ENCODE peak calls at places on chromosomes 3 and 15, in six cellular contexts. U is A549, T is K562, Y is HepG2, D is endothelial cell of umbilical vein, Z is GM12878. X is an unnamed sample.

GRCh38 chr15:77505556-77505955 is 84.9 kb downstream of the HMG20A start:
- DNase-seq in U (no peak), T (no peak), Y (no peak), D (no peak), Z (no peak), X (no peak)

GRCh38 chr3:194269610-194270145 is 81.5 kb downstream of the CPN2 start:
- DNase-seq in U (no peak), T (peak; percentile 60), Y (no peak), D (peak; percentile 85), Z (no peak), X (no peak)

GRCh38 chr3:10889206-10889960 is 73.4 kb downstream of the SLC6A11 start:
- DNase-seq in U (no peak), T (no peak), Y (no peak), D (no peak), Z (no peak), X (peak; percentile 43)

GRCh38 chr15:24617646-24618045 is 57.9 kb upstream of the NPAP1 start:
- DNase-seq in U (no peak), T (no peak), Y (no peak), D (no peak), Z (no peak), X (no peak)

GRCh38 chr3:57544181-57545125 is at the start of gene DNAH12:
- DNase-seq in U (no peak), T (peak; percentile 27), Y (peak; percentile 64), D (peak; percentile 68), Z (no peak), X (no peak)

GRCh38 chr3:8990266-8991215 is 27.3 kb upstream of the RAD18 start:
- DNase-seq in U (no peak), T (no peak), Y (no peak), D (no peak), Z (no peak), X (no peak)

GRCh38 chr3:105764378-105765376 is 104.1 kb downstream of the CBLB start:
- DNase-seq in U (no peak), T (no peak), Y (no peak), D (no peak), Z (no peak), X (no peak)

GRCh38 chr15:98727115-98728040 is 79.0 kb downstream of the IGF1R start:
- DNase-seq in U (peak; percentile 93), T (no peak), Y (peak; percentile 89), D (peak; percentile 92), Z (no peak), X (no peak)

GRCh38 chr3:104635872-104636580 is 730.7 kb upstream of the ALCAM start:
- DNase-seq in U (peak; percentile 9), T (no peak), Y (no peak), D (no peak), Z (no peak), X (no peak)

DNA sequence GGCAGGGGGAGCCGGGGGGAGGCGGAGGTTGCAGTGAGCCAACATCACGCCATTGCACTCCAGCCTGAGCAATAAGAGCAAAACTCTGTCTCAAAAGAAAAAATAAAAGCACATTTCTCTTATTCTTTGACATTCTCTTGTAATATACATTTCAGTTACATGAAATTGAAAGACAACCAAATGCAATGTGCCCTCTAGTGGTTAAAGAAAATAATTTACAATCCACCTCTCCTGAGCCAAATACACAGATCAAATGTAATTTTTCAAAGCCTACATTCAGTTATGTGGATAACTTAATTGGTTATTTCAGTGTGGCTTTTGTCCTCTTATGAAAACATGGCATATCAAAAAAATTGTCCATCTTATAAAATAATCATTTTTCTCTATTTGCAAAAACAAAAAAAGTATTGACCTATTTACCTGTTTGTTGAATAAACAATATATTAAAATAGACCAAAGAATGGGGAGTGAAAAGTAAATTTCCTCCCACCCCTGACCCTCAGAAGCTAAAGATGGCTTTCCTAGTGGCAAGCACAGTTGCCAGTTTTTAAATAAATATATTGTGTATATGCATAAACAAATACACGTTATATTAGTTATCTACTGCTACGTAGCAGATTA is 14.2 kb upstream of the U2SURP start:
- DNase-seq in U (peak; percentile 50), T (peak; percentile 47), Y (peak; percentile 18), D (peak; percentile 51), Z (no peak), X (peak; percentile 59)
- TF ChIP-seq MAX in U (no peak), T (no peak), Y (no peak), D (no peak), Z (no peak), X (no peak)

GRCh38 chr3:62771331-62772097 is 103.7 kb downstream of the CADPS start:
- DNase-seq in U (no peak), T (no peak), Y (peak; percentile 35), D (no peak), Z (no peak), X (no peak)

DNA sequence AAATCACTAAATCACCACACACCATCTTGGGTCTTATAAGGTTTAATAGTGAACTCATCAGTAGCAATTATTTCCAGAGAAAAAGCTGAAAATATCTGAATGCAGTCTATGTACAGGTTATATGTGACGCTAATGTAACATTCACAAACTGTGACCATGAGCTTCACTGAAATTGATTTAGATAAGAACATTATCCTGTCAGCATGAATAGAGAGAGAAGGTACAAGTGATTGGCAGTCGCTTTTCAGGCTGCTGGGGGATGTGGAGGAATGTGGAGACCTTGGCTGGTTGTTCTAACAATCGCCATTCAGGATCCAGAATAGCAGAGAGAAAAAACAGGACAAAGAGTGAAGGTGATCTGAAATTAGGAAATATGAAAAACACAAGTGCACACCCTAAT is 98.1 kb downstream of the CADPS start:
- DNase-seq in U (no peak), T (no peak), Y (no peak), D (no peak), Z (no peak), X (no peak)
- TF ChIP-seq MYC in U (no peak), T (no peak), Y (no peak), D (no peak), Z (no peak), X (no peak)

GRCh38 chr3:169662215-169663070 is 1.1 kb downstream of the MECOM start:
- DNase-seq in U (peak; percentile 63), T (peak; percentile 80), Y (peak; percentile 66), D (peak; percentile 84), Z (no peak), X (peak; percentile 48)
- TF ChIP-seq MAX in U (no peak), T (peak; percentile 47), Y (peak; percentile 61), D (no peak), Z (no peak), X (no peak)

GRCh38 chr3:14549256-14549931 is 9.3 kb upstream of the GRIP2 start:
- DNase-seq in U (peak; percentile 41), T (peak; percentile 53), Y (peak; percentile 18), D (no peak), Z (no peak), X (peak; percentile 42)
- TF ChIP-seq MYC in U (no peak), T (no peak), Y (no peak), D (no peak), Z (no peak), X (no peak)

GRCh38 chr3:61562042-61562809 is 855 bp downstream of the PTPRG start:
- DNase-seq in U (peak; percentile 19), T (no peak), Y (no peak), D (peak; percentile 48), Z (no peak), X (no peak)

GRCh38 chr3:61565569-61565968 is 4.2 kb downstream of the PTPRG start:
- DNase-seq in U (no peak), T (no peak), Y (no peak), D (no peak), Z (no peak), X (no peak)

GRCh38 chr3:61562810-61563613 is 1.6 kb downstream of the PTPRG start:
- DNase-seq in U (no peak), T (no peak), Y (peak; percentile 20), D (peak; percentile 35), Z (no peak), X (no peak)

GRCh38 chr3:61563614-61564404 is 2.4 kb downstream of the PTPRG start:
- DNase-seq in U (no peak), T (no peak), Y (no peak), D (peak; percentile 32), Z (no peak), X (no peak)

GRCh38 chr3:61564405-61565059 is 3.2 kb downstream of the PTPRG start:
- DNase-seq in U (no peak), T (peak; percentile 6), Y (no peak), D (peak; percentile 74), Z (no peak), X (no peak)
- TF ChIP-seq MAX in U (no peak), T (no peak), Y (no peak), D (no peak), Z (no peak), X (no peak)

GRCh38 chr3:134353831-134354611 is 20.2 kb downstream of the AMOTL2 start:
- DNase-seq in U (no peak), T (no peak), Y (no peak), D (no peak), Z (no peak), X (no peak)

GRCh38 chr3:134356411-134357040 is 17.7 kb downstream of the AMOTL2 start:
- DNase-seq in U (no peak), T (no peak), Y (no peak), D (no peak), Z (no peak), X (no peak)

GRCh38 chr3:134357261-134357913 is 16.9 kb downstream of the AMOTL2 start:
- DNase-seq in U (no peak), T (no peak), Y (no peak), D (no peak), Z (no peak), X (no peak)

GRCh38 chr3:134354612-134355275 is 19.5 kb downstream of the AMOTL2 start:
- DNase-seq in U (no peak), T (no peak), Y (no peak), D (peak; percentile 14), Z (no peak), X (no peak)

GRCh38 chr3:134355416-134355815 is 18.8 kb downstream of the AMOTL2 start:
- DNase-seq in U (no peak), T (no peak), Y (no peak), D (no peak), Z (no peak), X (no peak)
- TF ChIP-seq MYC in U (no peak), T (no peak), Y (no peak), D (no peak), Z (no peak), X (no peak)

GRCh38 chr3:177493091-177493490 is 295.8 kb upstream of the TBL1XR1 start:
- DNase-seq in U (no peak), T (no peak), Y (no peak), D (no peak), Z (no peak), X (no peak)

GRCh38 chr3:177499779-177500423 is 302.6 kb upstream of the TBL1XR1 start:
- DNase-seq in U (no peak), T (no peak), Y (peak; percentile 96), D (no peak), Z (no peak), X (no peak)

GRCh38 chr3:177494216-177494615 is 296.9 kb upstream of the TBL1XR1 start:
- DNase-seq in U (no peak), T (no peak), Y (no peak), D (no peak), Z (no peak), X (no peak)

GRCh38 chr3:177498037-177498857 is 301.0 kb upstream of the TBL1XR1 start:
- DNase-seq in U (peak; percentile 36), T (no peak), Y (no peak), D (peak; percentile 43), Z (no peak), X (peak; percentile 10)
- TF ChIP-seq MAX in U (no peak), T (no peak), Y (no peak), D (no peak), Z (no peak), X (no peak)

GRCh38 chr3:122245513-122246174 is 62.2 kb downstream of the CASR start:
- DNase-seq in U (peak; percentile 8), T (no peak), Y (no peak), D (no peak), Z (no peak), X (peak; percentile 48)
- TF ChIP-seq MYC in U (no peak), T (no peak), Y (no peak), D (no peak), Z (no peak), X (no peak)